ENCODE peak calls at places on chromosomes 3 and 15, in four cellular contexts. X, Q, U and E are unnamed samples.

GRCh38 chr15:67941643-67942315 is 101.9 kb upstream of the RNU6-1 start:
- DNase-seq in U (peak; percentile 64), X (peak; percentile 59), Q (peak; percentile 52), E (peak; percentile 19)

GRCh38 chr3:23479026-23479425 is 275.9 kb downstream of the UBE2E2 start:
- DNase-seq in Q (no peak), X (no peak), U (no peak), E (no peak)

GRCh38 chr3:186239321-186239720 is 122.7 kb downstream of the DGKG start:
- DNase-seq in U (no peak), Q (no peak), X (no peak), E (peak; percentile 19)

GRCh38 chr3:116512931-116513330 is 67.6 kb upstream of the LSAMP start:
- DNase-seq in Q (no peak), X (no peak), U (no peak), E (no peak)

GRCh38 chr15:99729920-99730319 is 3.3 kb downstream of the LYSMD4 start:
- DNase-seq in U (peak; percentile 70), X (peak; percentile 76), Q (peak; percentile 72), E (peak; percentile 61)

GRCh38 chr3:23648965-23649328 is 156.8 kb upstream of the UBE2E1 start:
- DNase-seq in Q (no peak), X (peak; percentile 15), U (no peak), E (no peak)

GRCh38 chr3:13762931-13763330 is 116.9 kb downstream of the WNT7A start:
- DNase-seq in Q (no peak), U (no peak), X (no peak), E (no peak)

GRCh38 chr15:66682865-66683264 is 19.2 kb upstream of the SMAD6 start:
- DNase-seq in Q (peak; percentile 50), U (no peak), X (peak; percentile 56), E (no peak)

GRCh38 chr3:48738926-48739616 is 22.1 kb upstream of the IP6K2 start:
- DNase-seq in Q (no peak), U (no peak), X (no peak), E (no peak)

GRCh38 chr3:185071401-185071800 is 81.5 kb downstream of the C3orf70 start:
- DNase-seq in Q (no peak), U (no peak), X (no peak), E (no peak)

GRCh38 chr3:177676947-177677587 is 479.8 kb upstream of the TBL1XR1 start:
- DNase-seq in X (no peak), Q (no peak), U (no peak), E (no peak)

GRCh38 chr3:11509175-11510000 is 134.3 kb downstream of the VGLL4 start:
- DNase-seq in X (peak; percentile 95), Q (peak; percentile 99), U (peak; percentile 95), E (peak; percentile 99)

GRCh38 chr15:95932676-95933075 is 397.8 kb upstream of the NR2F2 start:
- DNase-seq in X (peak; percentile 20), Q (peak; percentile 48), U (peak; percentile 35), E (peak; percentile 90)

GRCh38 chr3:165462616-165463334 is 266.6 kb upstream of the SLITRK3 start:
- DNase-seq in X (peak; percentile 37), Q (no peak), U (peak; percentile 3), E (no peak)

GRCh38 chr3:12663311-12663935 is 494 bp downstream of the RAF1 start:
- DNase-seq in X (no peak), Q (no peak), U (peak; percentile 45), E (no peak)

GRCh38 chr15:77074350-77074749 is 3.4 kb upstream of the TSPAN3 start:
- DNase-seq in U (no peak), X (no peak), Q (no peak), E (no peak)

GRCh38 chr3:70815817-70816216 is 503.4 kb upstream of the MDFIC2 start:
- DNase-seq in X (no peak), U (no peak), Q (no peak), E (no peak)

GRCh38 chr15:80109388-80109787 is 43.4 kb upstream of the FAH start:
- DNase-seq in U (no peak), X (no peak), Q (no peak), E (no peak)

GRCh38 chr15:38886315-38887163 is 321.9 kb upstream of the RASGRP1 start:
- DNase-seq in Q (peak; percentile 90), X (peak; percentile 90), U (peak; percentile 90), E (peak; percentile 92)

GRCh38 chr15:72341361-72341760 is 21.4 kb upstream of the CELF6 start:
- DNase-seq in X (peak; percentile 13), Q (no peak), U (peak; percentile 19), E (peak; percentile 7)
- TF ChIP-seq CTCF in X (no peak), Q (peak; percentile 35), U (peak; percentile 26), E (peak; percentile 23)

DNA sequence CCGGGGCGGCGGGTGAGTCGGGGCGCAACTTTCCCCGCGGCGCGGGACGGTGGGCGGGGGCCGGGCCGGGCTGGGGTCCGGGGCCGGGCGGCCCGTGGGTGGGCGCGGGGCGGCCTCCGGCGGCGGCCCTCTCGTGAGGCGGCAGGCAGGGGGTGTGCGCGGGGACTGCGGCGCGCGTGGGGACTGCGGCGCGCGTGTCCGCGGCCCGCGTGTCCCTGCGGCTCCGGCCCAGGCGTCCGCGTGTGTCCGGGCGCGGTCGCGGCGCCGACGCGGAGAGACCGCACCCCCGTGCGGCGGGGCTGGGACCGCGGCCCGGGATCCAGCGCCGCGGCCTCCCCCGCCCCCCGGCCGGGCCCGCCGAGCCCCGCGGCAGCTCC is 349 bp downstream of the PLXNA1 start:
- DNase-seq in Q (no peak), X (peak; percentile 12), U (peak; percentile 18), E (no peak)
- H3K4me3 ChIP-seq in Q (peak overlapping the region; percentile 72), X (peak overlapping the region; percentile 78), U (peak overlapping the region; percentile 89), E (peak overlapping the region; percentile 77)

GRCh38 chr3:47370887-47371697 is 9.7 kb upstream of the PTPN23 start:
- DNase-seq in U (peak; percentile 24), Q (peak; percentile 23), X (no peak), E (no peak)
- TF ChIP-seq CTCF in U (peak; percentile 12), Q (peak; percentile 52), X (peak; percentile 23), E (peak; percentile 29)

DNA sequence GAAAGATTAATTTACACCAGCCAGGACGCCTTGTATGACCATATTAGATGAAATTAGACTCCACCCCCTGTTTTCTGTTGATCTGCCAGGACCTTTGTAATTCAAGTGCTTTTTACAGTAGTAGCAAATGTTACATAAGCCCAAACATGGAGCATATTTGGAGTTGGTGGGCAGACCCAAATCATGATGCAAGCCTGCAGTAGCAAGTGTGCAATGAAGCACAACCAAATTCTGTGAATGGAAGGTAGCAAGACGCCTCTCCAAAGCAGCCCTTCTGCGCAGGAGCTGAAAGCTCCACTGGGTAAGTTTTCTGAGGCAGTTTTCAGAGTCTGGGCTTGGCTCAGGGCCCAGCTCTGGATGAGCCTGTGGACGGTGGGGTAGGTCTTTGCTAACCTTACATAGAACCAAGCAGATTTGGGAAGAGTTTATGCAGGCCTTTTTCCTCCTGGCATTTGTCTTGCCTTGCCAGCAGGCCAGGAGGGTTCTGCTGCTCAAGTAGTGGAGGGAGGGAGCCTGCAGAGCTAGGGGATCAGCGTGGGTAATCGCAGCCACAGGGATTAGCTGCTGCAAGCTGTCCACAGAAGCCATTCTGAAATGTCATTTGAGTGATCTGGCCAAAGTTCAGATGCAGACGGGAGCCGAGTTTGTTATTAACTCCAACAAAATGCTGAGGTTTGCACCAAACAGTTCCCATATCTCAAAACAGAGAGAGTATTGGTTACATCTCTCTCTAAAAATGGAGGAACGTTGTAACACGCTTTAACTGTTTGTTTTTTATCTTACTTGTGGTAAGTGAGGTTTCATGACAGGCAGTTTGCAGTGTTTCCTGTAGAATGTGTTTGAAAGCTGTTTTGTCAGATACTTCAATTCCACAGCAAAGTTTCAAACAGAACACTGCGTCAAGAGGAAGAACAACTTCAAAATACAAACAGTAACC is 55.4 kb downstream of the PSMD6 start:
- DNase-seq in Q (peak; percentile 86), X (peak; percentile 81), U (peak; percentile 86), E (peak; percentile 79)
- H3K4me3 ChIP-seq in Q (peak overlapping the region; percentile 1), X (peak overlapping the region; percentile 19), U (no peak overlapping the region), E (peak overlapping the region; percentile 32)